ENCODE peak calls at places on chromosome 2, in five cellular contexts. I is psoas muscle, U is tibial nerve, W is left ventricle myocardium inferior, Y is WERI-Rb-1. H is an unnamed sample.

GRCh38 chr2:101052147-101052546 is 50.1 kb downstream of the RPL31 start:
- DNase-seq in W (no peak), I (no peak), U (no peak), Y (no peak), H (no peak)

GRCh38 chr2:36356990-36357505 is 1.5 kb downstream of the CRIM1 start:
- DNase-seq in I (no peak), W (no peak), Y (peak; percentile 50), U (no peak), H (no peak)

GRCh38 chr2:144510206-144510991 is 9.5 kb downstream of the ZEB2 start:
- DNase-seq in I (no peak), Y (no peak), U (no peak), W (no peak), H (no peak)

GRCh38 chr2:190413421-190413820 is 5.3 kb downstream of the MFSD6 start:
- DNase-seq in W (no peak), U (no peak), I (no peak), Y (no peak), H (no peak)

GRCh38 chr2:159225025-159226016 is 61.2 kb downstream of the WDSUB1 start:
- DNase-seq in U (no peak), I (no peak), Y (no peak), W (peak; percentile 57), H (no peak)

GRCh38 chr2:58081000-58081399 is 34.4 kb downstream of the VRK2 start:
- DNase-seq in I (no peak), W (no peak), Y (no peak), U (no peak), H (no peak)

GRCh38 chr2:201237486-201238241 is 22.7 kb upstream of the CASP8 start:
- DNase-seq in W (no peak), U (no peak), I (no peak), Y (no peak), H (no peak)

GRCh38 chr2:199339826-199340605 is 117.7 kb downstream of the SATB2 start:
- DNase-seq in U (no peak), W (no peak), I (no peak), Y (no peak), H (no peak)

GRCh38 chr2:239047861-239048260 is 200.0 kb downstream of the TWIST2 start:
- DNase-seq in I (no peak), Y (no peak), U (no peak), W (no peak), H (peak; percentile 36)

GRCh38 chr2:101223814-101224231 is 28.9 kb upstream of the CNOT11 start:
- DNase-seq in Y (no peak), W (no peak), I (no peak), U (no peak), H (peak; percentile 31)

GRCh38 chr2:46096272-46096671 is 200.9 kb upstream of the EPAS1 start:
- DNase-seq in I (no peak), W (no peak), U (no peak), Y (no peak), H (no peak)

GRCh38 chr2:46095821-46096220 is 201.4 kb upstream of the EPAS1 start:
- DNase-seq in Y (no peak), I (no peak), W (no peak), U (no peak), H (no peak)

GRCh38 chr2:46097714-46098480 is 199.3 kb upstream of the EPAS1 start:
- DNase-seq in I (no peak), W (no peak), U (no peak), Y (no peak), H (no peak)

GRCh38 chr2:46101557-46102220 is 195.5 kb upstream of the EPAS1 start:
- DNase-seq in U (no peak), Y (no peak), W (no peak), I (no peak), H (no peak)

DNA sequence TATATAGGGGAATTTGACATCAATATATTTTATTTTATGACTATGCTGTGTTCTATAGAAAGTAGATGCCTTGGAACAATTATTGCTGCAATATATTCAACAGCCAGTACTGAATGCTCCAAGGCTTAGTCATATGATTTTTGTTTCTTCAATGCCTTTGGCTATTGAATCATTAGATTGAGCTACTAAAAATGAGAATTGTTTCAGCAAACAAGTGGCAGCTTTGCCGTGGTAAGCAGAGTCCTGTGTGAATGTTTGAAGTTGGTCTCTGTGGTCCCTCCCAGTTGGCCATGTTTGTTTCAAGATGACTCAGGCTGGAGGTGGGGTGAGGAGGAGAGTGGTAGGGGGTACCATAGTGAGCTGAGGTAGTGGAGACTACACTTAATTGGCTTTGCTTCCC is 198.6 kb upstream of the EPAS1 start:
- DNase-seq in Y (no peak), I (no peak), U (no peak), W (no peak), H (no peak)
- H3K36me3 ChIP-seq in Y (no peaks in the 10 kb centered on the region), I (no peaks in the 10 kb centered on the region), U (no peaks in the 10 kb centered on the region), W (peaks cover 7% of the 10 kb centered on the region), H (no peaks in the 10 kb centered on the region)

DNA sequence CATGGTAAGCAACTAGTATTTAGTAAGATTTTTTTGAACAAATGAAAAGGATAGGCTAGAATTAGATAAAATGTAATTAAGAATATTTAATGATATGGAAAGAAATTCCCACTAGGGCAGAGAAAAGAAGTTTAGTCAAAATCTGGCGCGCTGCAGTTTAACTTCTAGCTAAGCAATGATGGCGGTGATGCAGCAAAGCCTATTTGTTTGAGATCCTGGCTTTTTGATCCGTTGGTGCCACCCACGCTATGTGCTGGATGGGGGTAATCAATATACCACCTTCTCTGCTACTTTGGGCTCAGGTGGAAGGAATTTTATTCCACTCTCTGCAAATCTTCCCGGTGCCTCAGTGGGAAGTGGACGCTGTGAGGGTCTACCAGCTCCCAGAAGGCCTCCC is 416 bp upstream of the FAM171B start:
- DNase-seq in W (no peak), Y (no peak), I (no peak), U (no peak), H (no peak)
- H3K4me3 ChIP-seq in W (peak overlapping the region; percentile 85), Y (peak overlapping the region; percentile 63), I (peak overlapping the region; percentile 75), U (peak overlapping the region; percentile 45), H (no peak overlapping the region)

DNA sequence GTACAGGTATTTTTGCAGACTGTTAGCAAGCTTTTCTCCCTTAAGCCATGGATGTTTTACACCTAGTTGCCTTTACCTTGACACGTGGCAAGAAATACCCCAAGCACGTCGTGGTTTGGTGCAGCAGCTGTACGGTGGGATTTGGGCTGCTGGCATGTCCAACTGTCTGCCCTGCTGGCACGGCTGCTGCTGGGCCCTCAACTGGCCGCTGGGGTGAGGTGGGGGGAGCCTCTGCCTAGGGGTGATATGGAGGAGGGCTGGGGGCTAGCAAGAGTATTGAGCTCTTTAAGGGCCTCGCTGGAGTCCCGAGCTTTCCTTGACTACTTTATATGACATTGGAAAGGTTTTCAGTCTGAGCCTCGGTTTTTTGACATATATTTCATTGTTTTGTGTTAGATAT is 41.6 kb downstream of the LPIN1 start:
- DNase-seq in W (no peak), Y (no peak), I (no peak), U (no peak), H (no peak)
- H3K36me3 ChIP-seq in W (peaks cover 98% of the 10 kb centered on the region), Y (peaks cover 99% of the 10 kb centered on the region), I (peaks cover 100% of the 10 kb centered on the region), U (no peaks in the 10 kb centered on the region), H (no peaks in the 10 kb centered on the region)

GRCh38 chr2:179938026-179938425 is 69.1 kb downstream of the CWC22 start:
- DNase-seq in Y (no peak), U (no peak), I (no peak), W (no peak), H (no peak)

GRCh38 chr2:179936654-179937053 is 70.4 kb downstream of the CWC22 start:
- DNase-seq in I (no peak), Y (peak; percentile 72), U (no peak), W (no peak), H (peak; percentile 70)

GRCh38 chr2:179939282-179939681 is 67.8 kb downstream of the CWC22 start:
- DNase-seq in W (no peak), U (no peak), Y (no peak), I (no peak), H (peak; percentile 29)
- H3K4me3 ChIP-seq in W (no peak overlapping the region), U (no peak overlapping the region), Y (no peak overlapping the region), I (no peak overlapping the region), H (no peak overlapping the region)

GRCh38 chr2:48527211-48527880 is 2.6 kb upstream of the STON1 start:
- DNase-seq in Y (peak; percentile 40), U (no peak), W (no peak), I (no peak), H (no peak)
- H3K36me3 ChIP-seq in Y (no peaks in the 10 kb centered on the region), U (no peaks in the 10 kb centered on the region), W (no peaks in the 10 kb centered on the region), I (no peaks in the 10 kb centered on the region), H (no peaks in the 10 kb centered on the region)

DNA sequence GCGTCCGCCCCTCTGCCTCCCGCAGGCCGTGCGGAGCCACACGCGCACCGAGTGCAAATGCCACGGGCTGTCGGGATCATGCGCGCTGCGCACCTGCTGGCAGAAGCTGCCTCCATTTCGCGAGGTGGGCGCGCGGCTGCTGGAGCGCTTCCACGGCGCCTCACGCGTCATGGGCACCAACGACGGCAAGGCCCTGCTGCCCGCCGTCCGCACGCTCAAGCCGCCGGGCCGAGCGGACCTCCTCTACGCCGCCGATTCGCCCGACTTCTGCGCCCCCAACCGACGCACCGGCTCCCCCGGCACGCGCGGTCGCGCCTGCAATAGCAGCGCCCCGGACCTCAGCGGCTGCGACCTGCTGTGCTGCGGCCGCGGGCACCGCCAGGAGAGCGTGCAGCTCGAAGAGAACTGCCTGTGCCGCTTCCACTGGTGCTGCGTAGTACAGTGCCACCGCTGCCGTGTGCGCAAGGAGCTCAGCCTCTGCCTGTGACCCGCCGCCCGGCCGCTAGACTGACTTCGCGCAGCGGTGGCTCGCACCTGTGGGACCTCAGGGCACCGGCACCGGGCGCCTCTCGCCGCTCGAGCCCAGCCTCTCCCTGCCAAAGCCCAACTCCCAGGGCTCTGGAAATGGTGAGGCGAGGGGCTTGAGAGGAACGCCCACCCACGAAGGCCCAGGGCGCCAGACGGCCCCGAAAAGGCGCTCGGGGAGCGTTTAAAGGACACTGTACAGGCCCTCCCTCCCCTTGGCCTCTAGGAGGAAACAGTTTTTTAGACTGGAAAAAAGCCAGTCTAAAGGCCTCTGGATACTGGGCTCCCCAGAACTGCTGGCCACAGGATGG is 7.1 kb upstream of the WNT10A start:
- DNase-seq in W (no peak), Y (no peak), U (no peak), I (no peak), H (no peak)
- H3K4me3 ChIP-seq in W (peak overlapping the region; percentile 29), Y (no peak overlapping the region), U (no peak overlapping the region), I (peak overlapping the region; percentile 34), H (no peak overlapping the region)

DNA sequence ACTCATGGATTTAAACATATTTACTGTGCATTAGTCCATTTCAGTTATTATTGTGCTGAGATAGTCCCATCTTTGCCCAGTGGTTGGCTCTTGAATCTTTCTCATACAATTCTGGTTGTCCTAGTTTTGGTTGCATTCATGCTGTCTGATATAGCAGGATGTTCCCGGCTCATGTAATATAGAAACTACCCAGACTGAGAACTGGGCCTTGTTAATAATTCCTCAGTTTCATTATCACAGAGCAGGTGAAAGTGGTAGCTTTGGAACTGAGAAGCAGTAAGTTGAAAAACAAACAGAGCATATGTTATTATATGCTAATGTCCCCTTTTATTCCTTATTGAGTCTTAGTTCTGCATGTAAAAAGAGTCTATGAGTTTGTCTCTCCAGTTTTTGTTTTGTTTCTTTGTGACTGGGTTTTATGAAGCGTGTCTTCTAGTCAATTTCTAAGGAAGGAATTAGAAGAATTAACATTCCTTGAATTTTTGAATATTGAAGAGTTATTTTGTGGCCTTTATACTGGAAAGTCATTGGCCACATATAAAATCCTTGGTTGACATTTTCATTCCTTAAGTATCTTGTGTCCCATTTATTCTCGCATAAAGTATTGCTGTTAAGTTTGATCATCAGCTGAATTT is 43.3 kb downstream of the EIF5B start:
- DNase-seq in U (no peak), Y (no peak), W (no peak), I (no peak), H (no peak)
- H3K36me3 ChIP-seq in U (no peaks in the 10 kb centered on the region), Y (peaks cover 84% of the 10 kb centered on the region), W (peaks cover 91% of the 10 kb centered on the region), I (peaks cover 95% of the 10 kb centered on the region), H (no peaks in the 10 kb centered on the region)